ENCODE peak calls at places on chromosomes 5 and 9, in six cellular contexts. One of them, this sample, is unnamed.

GRCh38 chr5:35229076-35230042 is 928 bp downstream of the PRLR start:
- DNase-seq in testis: peak
- DNase-seq in keratinocyte: no peak
- DNase-seq in kidney: peak
- DNase-seq in fibroblast of mammary gland: peak
- DNase-seq in GM10248: peak
- DNase-seq in this sample: no peak

GRCh38 chr9:117034862-117035261 is 347.8 kb downstream of the TRIM32 start:
- DNase-seq in testis: peak
- DNase-seq in keratinocyte: no peak
- DNase-seq in kidney: no peak
- DNase-seq in fibroblast of mammary gland: no peak
- DNase-seq in GM10248: no peak
- DNase-seq in this sample: no peak

GRCh38 chr5:32230356-32231099 is 56.4 kb upstream of the GOLPH3 start:
- DNase-seq in testis: no peak
- DNase-seq in keratinocyte: no peak
- DNase-seq in kidney: no peak
- DNase-seq in fibroblast of mammary gland: no peak
- DNase-seq in GM10248: no peak
- DNase-seq in this sample: no peak

GRCh38 chr5:63164838-63165237 is 586.2 kb downstream of the LRRC70 start:
- DNase-seq in testis: no peak
- DNase-seq in keratinocyte: no peak
- DNase-seq in kidney: no peak
- DNase-seq in fibroblast of mammary gland: no peak
- DNase-seq in GM10248: no peak
- DNase-seq in this sample: no peak

GRCh38 chr5:1011226-1011631 is 2.6 kb downstream of the NKD2 start:
- DNase-seq in testis: no peak
- DNase-seq in keratinocyte: no peak
- DNase-seq in kidney: peak
- DNase-seq in fibroblast of mammary gland: no peak
- DNase-seq in GM10248: peak
- DNase-seq in this sample: no peak

GRCh38 chr9:96398582-96399334 is 15.2 kb upstream of the SLC35D2 start:
- DNase-seq in testis: no peak
- DNase-seq in keratinocyte: no peak
- DNase-seq in kidney: no peak
- DNase-seq in fibroblast of mammary gland: no peak
- DNase-seq in GM10248: peak
- DNase-seq in this sample: no peak

GRCh38 chr9:118711843-118712242 is 657.4 kb downstream of the BRINP1 start:
- DNase-seq in testis: no peak
- DNase-seq in keratinocyte: no peak
- DNase-seq in kidney: no peak
- DNase-seq in fibroblast of mammary gland: no peak
- DNase-seq in GM10248: no peak
- DNase-seq in this sample: no peak

GRCh38 chr5:133792683-133793082 is 175.7 kb downstream of the C5orf15 start:
- DNase-seq in testis: no peak
- DNase-seq in keratinocyte: no peak
- DNase-seq in kidney: no peak
- DNase-seq in fibroblast of mammary gland: no peak
- DNase-seq in GM10248: no peak
- DNase-seq in this sample: no peak

GRCh38 chr5:71882826-71883744 is 164.0 kb downstream of the CARTPT start:
- DNase-seq in testis: no peak
- DNase-seq in keratinocyte: no peak
- DNase-seq in kidney: no peak
- DNase-seq in fibroblast of mammary gland: peak
- DNase-seq in GM10248: no peak
- DNase-seq in this sample: peak

GRCh38 chr5:75007537-75007847 is 44.9 kb downstream of the GCNT4 start:
- DNase-seq in testis: no peak
- DNase-seq in keratinocyte: no peak
- DNase-seq in kidney: no peak
- DNase-seq in fibroblast of mammary gland: peak
- DNase-seq in GM10248: no peak
- DNase-seq in this sample: peak

GRCh38 chr5:28286566-28286965 is 1248.2 kb upstream of the CDH9 start:
- DNase-seq in testis: no peak
- DNase-seq in keratinocyte: no peak
- DNase-seq in kidney: no peak
- DNase-seq in fibroblast of mammary gland: no peak
- DNase-seq in GM10248: no peak
- DNase-seq in this sample: no peak

GRCh38 chr9:1771094-1771493 is 244.1 kb upstream of the SMARCA2 start:
- DNase-seq in testis: no peak
- DNase-seq in keratinocyte: no peak
- DNase-seq in kidney: no peak
- DNase-seq in fibroblast of mammary gland: no peak
- DNase-seq in GM10248: no peak
- DNase-seq in this sample: no peak

GRCh38 chr9:134388289-134388808 is 62.1 kb downstream of the RXRA start:
- DNase-seq in testis: no peak
- DNase-seq in keratinocyte: no peak
- DNase-seq in kidney: no peak
- DNase-seq in fibroblast of mammary gland: no peak
- DNase-seq in GM10248: no peak
- DNase-seq in this sample: no peak

GRCh38 chr9:71506821-71507220 is 261.5 kb downstream of the CEMIP2 start:
- DNase-seq in testis: no peak
- DNase-seq in keratinocyte: peak
- DNase-seq in kidney: no peak
- DNase-seq in fibroblast of mammary gland: peak
- DNase-seq in GM10248: no peak
- DNase-seq in this sample: peak

DNA sequence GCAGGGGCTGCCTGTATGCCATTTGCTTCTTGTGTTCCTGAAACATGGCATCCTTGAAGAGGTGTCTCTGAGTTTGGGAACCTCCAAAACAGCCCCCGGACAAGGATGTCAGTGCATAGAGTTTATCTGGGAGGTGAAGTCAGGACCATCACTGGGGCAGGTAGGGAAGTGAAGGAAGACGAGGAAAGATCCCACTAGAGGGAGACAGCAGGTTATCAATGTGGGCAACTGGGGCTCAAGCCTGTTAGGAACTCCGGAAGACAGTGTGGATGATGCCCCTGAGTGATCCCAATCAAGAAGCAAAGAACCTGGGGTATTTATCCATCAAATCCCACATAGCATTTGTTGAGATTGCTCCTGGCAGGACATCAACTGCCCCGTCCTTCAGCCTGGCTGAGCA is 233.1 kb downstream of the AGTPBP1 start:
- DNase-seq in testis: no peak
- DNase-seq in keratinocyte: no peak
- DNase-seq in kidney: no peak
- DNase-seq in fibroblast of mammary gland: no peak
- DNase-seq in GM10248: no peak
- DNase-seq in this sample: no peak
- TF ChIP-seq CTCF in testis: no peak
- TF ChIP-seq CTCF in keratinocyte: peak
- TF ChIP-seq CTCF in kidney: no peak
- TF ChIP-seq CTCF in fibroblast of mammary gland: peak
- TF ChIP-seq CTCF in GM10248: peak
- TF ChIP-seq CTCF in this sample: no peak

DNA sequence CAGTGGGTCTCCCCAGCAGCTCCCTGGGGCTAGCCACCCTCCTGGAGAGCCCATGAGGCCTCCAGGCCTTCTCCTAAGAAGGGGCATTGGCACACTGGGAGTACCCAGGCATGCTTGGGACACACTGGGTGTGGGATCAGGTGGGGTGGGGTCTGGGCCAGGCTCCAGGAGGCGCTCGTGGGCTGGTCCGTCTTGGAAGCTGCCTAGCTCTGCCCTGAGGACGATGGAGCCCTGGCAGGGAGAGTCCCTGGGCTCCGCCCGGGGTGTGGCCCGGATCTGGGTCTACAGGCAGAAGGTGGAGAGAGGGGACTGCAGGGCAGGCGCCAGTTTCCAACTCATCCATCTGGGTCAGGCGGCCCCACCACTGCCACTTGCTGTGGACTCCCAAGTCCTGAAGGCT is 2.4 kb downstream of the PRRX2 start:
- DNase-seq in testis: no peak
- DNase-seq in keratinocyte: no peak
- DNase-seq in kidney: no peak
- DNase-seq in fibroblast of mammary gland: no peak
- DNase-seq in GM10248: no peak
- DNase-seq in this sample: no peak
- TF ChIP-seq CTCF in testis: no peak
- TF ChIP-seq CTCF in keratinocyte: no peak
- TF ChIP-seq CTCF in kidney: no peak
- TF ChIP-seq CTCF in fibroblast of mammary gland: no peak
- TF ChIP-seq CTCF in GM10248: no peak
- TF ChIP-seq CTCF in this sample: peak

DNA sequence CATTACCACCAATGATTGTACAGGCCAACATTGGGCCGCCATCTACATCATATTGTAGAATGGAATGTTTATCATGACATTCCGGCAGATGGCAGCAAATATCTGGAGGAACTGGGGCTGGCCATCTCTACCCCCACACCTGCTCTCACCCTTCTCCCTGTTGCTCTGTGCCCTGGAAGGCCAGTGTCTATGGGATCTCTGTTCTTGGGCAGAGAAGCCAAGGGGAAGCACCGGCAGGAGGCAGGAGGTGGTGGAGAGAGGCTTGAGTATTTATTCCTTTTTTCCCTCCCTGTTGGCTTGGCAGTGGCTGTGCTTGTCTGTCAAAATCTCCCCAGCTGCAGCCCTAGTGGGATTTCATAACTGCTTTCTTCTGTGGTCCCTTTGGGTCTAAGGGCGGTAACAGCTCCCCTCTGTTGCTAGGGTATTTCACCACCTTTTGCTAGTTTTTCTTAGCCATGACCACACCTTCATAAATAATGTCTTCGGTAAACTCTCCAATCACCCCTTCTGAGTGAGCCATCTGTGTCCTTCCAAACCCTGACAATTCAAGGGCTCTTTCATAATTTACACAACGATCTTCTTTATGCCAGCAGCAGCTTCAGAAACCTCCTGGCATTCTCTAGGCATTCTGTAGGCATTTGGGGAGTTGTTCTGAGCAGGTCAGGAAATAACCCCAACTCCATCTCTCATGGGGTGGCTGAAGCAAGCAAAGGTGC is 225.8 kb downstream of the MELK start:
- DNase-seq in testis: no peak
- DNase-seq in keratinocyte: no peak
- DNase-seq in kidney: no peak
- DNase-seq in fibroblast of mammary gland: no peak
- DNase-seq in GM10248: no peak
- DNase-seq in this sample: no peak
- TF ChIP-seq CTCF in testis: no peak
- TF ChIP-seq CTCF in keratinocyte: peak
- TF ChIP-seq CTCF in kidney: no peak
- TF ChIP-seq CTCF in fibroblast of mammary gland: no peak
- TF ChIP-seq CTCF in GM10248: no peak
- TF ChIP-seq CTCF in this sample: no peak

GRCh38 chr9:128124873-128125574 is 2.5 kb downstream of the PTGES2 start:
- DNase-seq in testis: peak
- DNase-seq in keratinocyte: no peak
- DNase-seq in kidney: peak
- DNase-seq in fibroblast of mammary gland: peak
- DNase-seq in GM10248: no peak
- DNase-seq in this sample: peak
- TF ChIP-seq CTCF in testis: peak
- TF ChIP-seq CTCF in keratinocyte: peak
- TF ChIP-seq CTCF in kidney: peak
- TF ChIP-seq CTCF in fibroblast of mammary gland: peak
- TF ChIP-seq CTCF in GM10248: peak
- TF ChIP-seq CTCF in this sample: peak

DNA sequence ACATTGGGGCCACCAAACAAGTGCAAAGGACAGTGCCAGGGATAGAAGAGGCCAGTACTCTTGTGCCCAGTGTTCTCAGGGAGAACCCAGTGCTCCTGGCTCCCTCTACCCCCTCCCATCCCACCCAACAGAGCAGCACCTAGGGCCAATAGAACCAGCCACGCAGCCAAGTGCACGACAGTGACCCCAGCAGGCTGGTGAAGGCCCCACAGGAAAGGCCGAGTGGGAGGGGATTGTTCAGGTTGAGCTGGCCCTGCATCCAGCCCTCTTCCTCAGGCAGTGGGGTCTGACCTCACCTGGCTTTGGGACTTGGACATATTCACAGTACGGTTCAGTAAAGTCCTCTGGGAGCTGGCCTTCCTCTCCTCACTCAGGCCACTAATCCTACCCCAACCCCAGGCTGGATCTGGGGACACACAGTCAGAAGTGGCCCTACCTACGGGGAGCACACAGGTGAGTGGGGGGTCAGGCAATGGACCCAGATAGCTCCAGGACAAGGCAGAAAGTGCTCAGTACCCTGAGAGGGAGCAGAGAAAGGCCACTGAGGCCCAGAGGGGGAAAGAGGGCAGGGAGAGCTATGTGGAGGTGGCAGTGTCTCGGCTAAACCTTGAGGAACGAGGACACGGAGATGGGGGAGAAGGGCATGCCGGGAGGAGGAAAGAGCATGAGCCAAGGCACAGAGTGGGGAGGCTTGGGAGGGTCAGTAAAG is 25.4 kb downstream of the POLR1E start:
- DNase-seq in testis: no peak
- DNase-seq in keratinocyte: no peak
- DNase-seq in kidney: no peak
- DNase-seq in fibroblast of mammary gland: no peak
- DNase-seq in GM10248: peak
- DNase-seq in this sample: no peak
- TF ChIP-seq CTCF in testis: no peak
- TF ChIP-seq CTCF in keratinocyte: no peak
- TF ChIP-seq CTCF in kidney: no peak
- TF ChIP-seq CTCF in fibroblast of mammary gland: peak
- TF ChIP-seq CTCF in GM10248: peak
- TF ChIP-seq CTCF in this sample: peak

DNA sequence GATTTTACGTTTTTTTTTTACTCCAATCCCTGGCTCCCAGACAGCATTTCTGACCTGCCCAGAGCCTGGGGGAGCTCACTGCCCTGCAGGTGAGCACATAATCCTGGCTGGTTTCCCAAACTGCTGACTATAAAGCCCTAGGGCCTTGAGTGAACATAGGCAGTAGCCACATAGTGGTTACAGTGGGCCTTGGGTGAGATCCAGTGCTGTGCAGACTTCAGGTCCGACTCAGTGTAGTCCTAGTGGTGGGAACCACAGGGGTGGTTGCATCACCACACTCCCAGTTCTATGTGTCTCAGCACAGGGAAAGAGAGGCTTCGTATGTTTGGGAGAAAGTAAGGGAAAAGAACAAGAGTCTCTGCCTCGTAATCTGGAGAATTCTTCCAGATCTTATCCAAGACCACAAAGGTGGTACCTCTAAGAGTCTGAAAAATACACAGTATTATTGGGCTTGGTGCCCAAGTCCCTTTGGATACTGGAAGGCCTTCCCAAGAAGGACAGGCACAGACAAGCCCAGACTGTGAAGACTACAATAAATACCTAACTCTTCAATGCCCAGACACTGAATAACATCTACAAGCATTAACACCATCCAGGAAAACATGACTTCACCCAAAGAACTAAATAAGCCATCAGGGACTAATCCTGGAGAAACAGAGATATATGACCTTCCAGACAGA is 89.4 kb downstream of the TSSK1B start:
- DNase-seq in testis: no peak
- DNase-seq in keratinocyte: peak
- DNase-seq in kidney: no peak
- DNase-seq in fibroblast of mammary gland: peak
- DNase-seq in GM10248: no peak
- DNase-seq in this sample: peak
- TF ChIP-seq CTCF in testis: no peak
- TF ChIP-seq CTCF in keratinocyte: peak
- TF ChIP-seq CTCF in kidney: no peak
- TF ChIP-seq CTCF in fibroblast of mammary gland: peak
- TF ChIP-seq CTCF in GM10248: no peak
- TF ChIP-seq CTCF in this sample: no peak

This sample was measured in HFFc6.